ENCODE peak calls at places on chromosomes 3 and 15, in five cellular contexts. F, O, K, P and N are unnamed samples.

GRCh38 chr15:68277131-68277604 is 377 bp upstream of the FEM1B start:
- DNase-seq in O (no peak), F (no peak), P (no peak), K (peak), N (no peak)

GRCh38 chr3:153290278-153291015 is 128.4 kb downstream of the RAP2B start:
- DNase-seq in K (no peak), O (no peak), P (no peak), F (no peak), N (no peak)

GRCh38 chr3:54146383-54147239 is 24.3 kb downstream of the CACNA2D3 start:
- DNase-seq in K (peak), O (peak), F (peak), P (peak), N (peak)

GRCh38 chr3:22506871-22507270 is 696.3 kb upstream of the UBE2E2 start:
- DNase-seq in P (no peak), F (no peak), K (no peak), O (no peak), N (no peak)

GRCh38 chr15:31768055-31768454 is 262.3 kb upstream of the CHRNA7 start:
- DNase-seq in K (no peak), P (no peak), F (no peak), O (no peak), N (no peak)

GRCh38 chr3:101513419-101513986 is 491 bp upstream of the SENP7 start:
- DNase-seq in O (peak), K (no peak), F (no peak), P (no peak), N (peak)

GRCh38 chr3:52346623-52347530 is 30.8 kb downstream of the DNAH1 start:
- DNase-seq in F (no peak), P (no peak), O (no peak), K (no peak), N (no peak)

GRCh38 chr3:72665701-72666443 is 182.4 kb downstream of the SHQ1 start:
- DNase-seq in P (no peak), O (no peak), F (peak), K (peak), N (no peak)

GRCh38 chr15:63347074-63347859 is 34.4 kb downstream of the CA12 start:
- DNase-seq in P (no peak), K (peak), F (no peak), O (no peak), N (no peak)
- TF ChIP-seq TAF1 in P (no peak), K (no peak), F (no peak), O (no peak), N (no peak)

GRCh38 chr3:5021116-5021515 is 41.9 kb downstream of the BHLHE40 start:
- DNase-seq in F (no peak), K (no peak), O (no peak), P (no peak), N (no peak)

GRCh38 chr3:5022187-5022965 is 43.1 kb downstream of the BHLHE40 start:
- DNase-seq in P (peak), F (no peak), O (peak), K (no peak), N (peak)

GRCh38 chr3:5023777-5024346 is 44.6 kb downstream of the BHLHE40 start:
- DNase-seq in K (no peak), F (no peak), O (no peak), P (no peak), N (no peak)

GRCh38 chr3:5021571-5022092 is 42.4 kb downstream of the BHLHE40 start:
- DNase-seq in P (peak), K (no peak), O (no peak), F (no peak), N (no peak)

DNA sequence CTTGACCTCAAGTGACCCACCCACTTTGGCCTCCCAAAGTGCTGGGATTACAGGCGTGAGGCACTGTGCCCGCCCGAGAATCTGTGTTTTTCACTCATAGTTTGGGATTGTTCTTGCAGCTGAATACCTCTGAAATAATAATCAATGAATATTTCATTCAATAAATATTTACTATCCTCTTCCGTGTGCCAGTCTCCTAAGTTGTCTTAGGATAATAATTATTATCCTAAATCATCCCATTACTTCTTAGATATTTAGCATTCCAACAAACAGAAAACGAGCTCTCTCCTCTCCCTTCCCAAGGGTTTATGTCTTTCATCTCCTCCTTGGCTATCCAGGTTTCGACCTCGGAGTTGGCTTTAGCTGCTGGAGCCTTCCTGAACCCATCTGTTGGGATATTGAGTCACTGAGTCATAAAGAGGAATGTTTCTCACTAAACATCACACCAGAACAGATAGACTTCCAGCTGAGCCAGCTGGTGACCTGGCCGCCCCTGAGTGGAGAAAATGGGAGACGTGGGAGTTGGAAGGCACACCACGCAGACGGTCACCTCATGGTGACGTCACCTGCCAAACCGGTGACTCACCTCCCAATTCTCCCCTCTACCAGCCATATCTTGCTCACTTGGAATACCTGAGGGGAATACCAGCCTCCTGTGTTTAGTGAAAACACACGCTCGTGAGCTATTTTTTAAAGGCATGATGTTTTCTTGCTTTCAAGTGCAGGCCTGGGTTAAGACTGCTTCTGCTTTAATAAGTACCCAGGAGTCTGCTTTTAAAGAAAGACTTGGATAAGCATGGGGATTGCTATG is 43.9 kb downstream of the BHLHE40 start:
- DNase-seq in O (no peak), F (peak), K (no peak), P (peak), N (no peak)
- TF ChIP-seq POLR2AphosphoS5 in O (no peak), F (peak), K (no peak), P (no peak), N (no peak)

DNA sequence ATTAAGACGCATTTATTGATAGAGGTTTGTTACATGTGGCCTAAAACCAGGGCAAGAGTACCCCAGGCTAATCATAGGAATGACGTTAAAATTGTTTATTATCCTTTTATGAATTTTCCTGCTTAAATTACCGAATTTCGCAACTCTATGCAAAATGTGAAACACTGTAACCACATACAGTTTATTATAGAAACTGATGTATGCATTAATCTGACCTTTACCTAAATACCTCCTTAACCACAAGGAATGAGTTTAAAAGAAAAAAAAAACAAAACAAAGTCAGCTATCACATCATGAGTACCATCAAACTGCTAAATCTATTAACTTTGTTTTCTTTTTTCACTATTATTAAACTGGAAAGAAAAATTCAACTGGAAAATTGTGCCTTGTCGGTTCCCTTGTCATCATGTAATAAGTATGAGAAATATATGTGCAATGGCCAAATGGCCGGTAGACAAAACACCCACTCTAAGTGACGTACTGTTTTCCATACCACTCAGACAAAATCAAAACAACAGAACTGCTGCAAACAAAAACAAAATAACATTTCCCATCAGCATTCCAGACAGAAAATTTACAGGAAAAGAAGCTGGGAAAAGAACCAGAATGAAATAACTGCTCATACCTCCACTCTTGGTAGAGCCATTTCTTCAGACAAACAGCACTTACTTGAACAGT is 415.3 kb downstream of the FOXP1 start:
- DNase-seq in F (no peak), P (no peak), O (no peak), K (no peak), N (no peak)
- TF ChIP-seq TAF1 in F (no peak), P (no peak), O (no peak), K (no peak), N (no peak)

DNA sequence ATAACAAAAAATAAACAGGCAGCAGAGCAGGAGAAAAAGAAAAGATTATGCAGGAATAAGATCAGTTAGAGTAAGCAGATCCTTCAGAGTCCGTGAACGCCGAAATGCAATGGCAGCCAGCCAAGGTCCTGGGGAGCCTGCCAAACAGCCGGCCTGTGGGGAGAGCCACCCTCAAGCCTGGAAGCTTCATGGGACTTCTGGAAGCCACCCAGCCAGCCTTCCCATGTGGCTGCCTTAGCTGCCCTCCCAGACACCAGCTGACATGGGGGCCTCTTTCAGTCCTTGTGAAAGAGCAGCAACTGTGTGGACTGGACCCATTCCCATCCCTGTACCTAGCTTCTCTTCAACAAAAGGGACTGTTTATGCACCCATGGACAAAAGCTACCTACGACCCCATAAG is 64.9 kb upstream of the RAD18 start:
- DNase-seq in K (peak), F (no peak), P (no peak), O (no peak), N (no peak)
- TF ChIP-seq POLR2AphosphoS5 in K (no peak), F (no peak), P (no peak), O (no peak), N (no peak)

GRCh38 chr15:36888018-36888992 is 212.0 kb downstream of the MEIS2 start:
- DNase-seq in P (no peak), K (no peak), O (no peak), F (no peak), N (no peak)
- TF ChIP-seq TAF1 in P (no peak), K (no peak), O (no peak), F (no peak), N (no peak)

GRCh38 chr15:39399600-39399999 is 181.3 kb upstream of the THBS1 start:
- DNase-seq in F (no peak), P (no peak), K (no peak), O (no peak), N (no peak)

GRCh38 chr15:39400002-39400401 is 180.9 kb upstream of the THBS1 start:
- DNase-seq in K (no peak), P (no peak), O (no peak), F (no peak), N (no peak)

GRCh38 chr15:39396979-39397615 is 183.8 kb upstream of the THBS1 start:
- DNase-seq in K (no peak), F (peak), O (no peak), P (no peak), N (no peak)

GRCh38 chr15:39400821-39401550 is 179.9 kb upstream of the THBS1 start:
- DNase-seq in F (no peak), O (no peak), K (no peak), P (no peak), N (no peak)

GRCh38 chr15:39397883-39398282 is 183.0 kb upstream of the THBS1 start:
- DNase-seq in K (no peak), O (peak), F (peak), P (no peak), N (no peak)
- TF ChIP-seq POLR2AphosphoS5 in K (no peak), O (no peak), F (peak), P (no peak), N (no peak)

DNA sequence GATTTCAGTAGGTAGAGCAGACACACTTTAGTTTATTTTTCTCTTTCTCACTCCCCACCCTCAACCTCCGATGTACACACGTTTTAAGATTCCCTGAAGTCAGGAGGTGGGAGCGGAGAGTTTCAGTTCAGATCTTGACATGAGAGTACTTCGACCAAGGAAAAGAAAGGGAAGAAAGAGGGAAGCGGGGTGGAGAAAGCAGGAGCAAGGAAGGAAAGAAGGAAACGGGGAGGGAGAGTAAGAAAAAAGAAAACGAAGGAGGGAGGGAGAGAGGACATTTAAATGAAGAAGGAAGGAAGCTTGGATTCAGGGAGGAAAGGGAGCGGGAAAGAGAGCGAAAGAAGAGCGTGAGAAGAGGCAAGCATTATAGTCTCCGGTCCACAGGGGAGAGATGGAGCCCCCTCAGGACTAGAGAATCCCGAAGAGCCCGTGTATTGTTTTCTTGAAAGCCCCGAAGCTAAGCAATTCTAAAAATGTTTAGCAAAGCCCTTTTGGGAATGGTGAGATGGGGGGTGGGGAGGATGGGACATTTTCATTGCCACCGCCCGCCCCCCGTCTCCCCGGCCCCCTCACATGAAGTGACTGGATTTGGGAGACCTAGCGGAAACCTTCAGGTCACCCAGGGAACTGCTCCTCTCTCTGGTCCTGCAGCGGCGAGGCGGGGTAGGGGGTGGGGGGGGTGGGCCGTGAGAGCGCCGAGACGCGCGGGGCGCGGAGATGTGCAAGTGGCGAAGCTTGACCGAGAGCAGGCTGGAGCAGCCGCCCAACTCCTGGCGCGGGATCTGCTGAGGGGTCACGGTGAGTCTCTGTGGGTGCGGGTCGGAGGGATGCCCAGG is 942 bp upstream of the MME start:
- DNase-seq in O (no peak), F (peak), P (no peak), K (peak), N (no peak)
- TF ChIP-seq TAF1 in O (no peak), F (no peak), P (no peak), K (no peak), N (no peak)

GRCh38 chr15:80999623-81000036 is 1.1 kb upstream of the TLNRD1 start:
- DNase-seq in K (no peak), F (peak), P (no peak), O (no peak), N (peak)
- TF ChIP-seq POLR2AphosphoS5 in K (no peak), F (peak), P (no peak), O (peak), N (peak)